ENCODE peak calls at places on chromosomes 3 and 15, in eight cellular contexts. One of them, this sample, is unnamed. For H3K4me1 and H3K27me3, the result is how much of the 10 kb centered on the place peaks cover.

GRCh38 chr3:901953-902778 is 190.7 kb upstream of the CNTN6 start:
- DNase-seq in pancreas: no peak
- DNase-seq in CD8-positive, alpha-beta memory T cell: no peak
- DNase-seq in A673: peak
- DNase-seq in foreskin keratinocyte: no peak
- DNase-seq in lung: no peak
- DNase-seq in fibroblast of lung: no peak
- DNase-seq in hepatocyte: peak
- DNase-seq in this sample: no peak

GRCh38 chr15:99613887-99614642 is 48.3 kb downstream of the MEF2A start:
- DNase-seq in pancreas: no peak
- DNase-seq in CD8-positive, alpha-beta memory T cell: no peak
- DNase-seq in A673: no peak
- DNase-seq in foreskin keratinocyte: no peak
- DNase-seq in lung: peak
- DNase-seq in fibroblast of lung: no peak
- DNase-seq in hepatocyte: no peak
- DNase-seq in this sample: peak

GRCh38 chr15:35481992-35482391 is 64.0 kb downstream of the DPH6 start:
- DNase-seq in pancreas: no peak
- DNase-seq in CD8-positive, alpha-beta memory T cell: no peak
- DNase-seq in A673: peak
- DNase-seq in foreskin keratinocyte: peak
- DNase-seq in lung: no peak
- DNase-seq in fibroblast of lung: peak
- DNase-seq in hepatocyte: peak
- DNase-seq in this sample: peak

GRCh38 chr15:85063522-85063921 is 81.9 kb downstream of the PDE8A start:
- DNase-seq in pancreas: no peak
- DNase-seq in CD8-positive, alpha-beta memory T cell: no peak
- DNase-seq in A673: no peak
- DNase-seq in foreskin keratinocyte: no peak
- DNase-seq in lung: no peak
- DNase-seq in fibroblast of lung: peak
- DNase-seq in hepatocyte: no peak
- DNase-seq in this sample: no peak

GRCh38 chr3:29144807-29145206 is 136.1 kb upstream of the RBMS3 start:
- DNase-seq in pancreas: no peak
- DNase-seq in CD8-positive, alpha-beta memory T cell: no peak
- DNase-seq in A673: peak
- DNase-seq in foreskin keratinocyte: peak
- DNase-seq in lung: no peak
- DNase-seq in fibroblast of lung: peak
- DNase-seq in hepatocyte: peak
- DNase-seq in this sample: no peak

GRCh38 chr15:99925661-99926461 is 192.6 kb upstream of the LYSMD4 start:
- DNase-seq in pancreas: peak
- DNase-seq in CD8-positive, alpha-beta memory T cell: peak
- DNase-seq in A673: peak
- DNase-seq in foreskin keratinocyte: peak
- DNase-seq in lung: peak
- DNase-seq in fibroblast of lung: peak
- DNase-seq in hepatocyte: peak
- DNase-seq in this sample: peak

GRCh38 chr3:9884555-9885165 is 4.6 kb upstream of the CIDEC start:
- DNase-seq in pancreas: no peak
- DNase-seq in CD8-positive, alpha-beta memory T cell: no peak
- DNase-seq in A673: no peak
- DNase-seq in foreskin keratinocyte: peak
- DNase-seq in lung: no peak
- DNase-seq in fibroblast of lung: peak
- DNase-seq in hepatocyte: peak
- DNase-seq in this sample: peak

GRCh38 chr3:172133830-172134229 is 94.5 kb downstream of the FNDC3B start:
- DNase-seq in pancreas: no peak
- DNase-seq in CD8-positive, alpha-beta memory T cell: no peak
- DNase-seq in A673: no peak
- DNase-seq in foreskin keratinocyte: no peak
- DNase-seq in lung: no peak
- DNase-seq in fibroblast of lung: no peak
- DNase-seq in hepatocyte: no peak
- DNase-seq in this sample: no peak

GRCh38 chr15:41940441-41940857 is 31.9 kb downstream of the EHD4 start:
- DNase-seq in pancreas: no peak
- DNase-seq in CD8-positive, alpha-beta memory T cell: peak
- DNase-seq in A673: no peak
- DNase-seq in foreskin keratinocyte: peak
- DNase-seq in lung: no peak
- DNase-seq in fibroblast of lung: peak
- DNase-seq in hepatocyte: no peak
- DNase-seq in this sample: no peak

GRCh38 chr15:41203395-41203794 is 27.2 kb downstream of the EXD1 start:
- DNase-seq in pancreas: no peak
- DNase-seq in CD8-positive, alpha-beta memory T cell: no peak
- DNase-seq in A673: no peak
- DNase-seq in foreskin keratinocyte: no peak
- DNase-seq in lung: no peak
- DNase-seq in fibroblast of lung: no peak
- DNase-seq in hepatocyte: no peak
- DNase-seq in this sample: no peak

GRCh38 chr3:32222950-32223349 is 15.5 kb upstream of the CMTM8 start:
- DNase-seq in pancreas: no peak
- DNase-seq in CD8-positive, alpha-beta memory T cell: no peak
- DNase-seq in A673: no peak
- DNase-seq in foreskin keratinocyte: no peak
- DNase-seq in lung: no peak
- DNase-seq in fibroblast of lung: no peak
- DNase-seq in hepatocyte: no peak
- DNase-seq in this sample: no peak

DNA sequence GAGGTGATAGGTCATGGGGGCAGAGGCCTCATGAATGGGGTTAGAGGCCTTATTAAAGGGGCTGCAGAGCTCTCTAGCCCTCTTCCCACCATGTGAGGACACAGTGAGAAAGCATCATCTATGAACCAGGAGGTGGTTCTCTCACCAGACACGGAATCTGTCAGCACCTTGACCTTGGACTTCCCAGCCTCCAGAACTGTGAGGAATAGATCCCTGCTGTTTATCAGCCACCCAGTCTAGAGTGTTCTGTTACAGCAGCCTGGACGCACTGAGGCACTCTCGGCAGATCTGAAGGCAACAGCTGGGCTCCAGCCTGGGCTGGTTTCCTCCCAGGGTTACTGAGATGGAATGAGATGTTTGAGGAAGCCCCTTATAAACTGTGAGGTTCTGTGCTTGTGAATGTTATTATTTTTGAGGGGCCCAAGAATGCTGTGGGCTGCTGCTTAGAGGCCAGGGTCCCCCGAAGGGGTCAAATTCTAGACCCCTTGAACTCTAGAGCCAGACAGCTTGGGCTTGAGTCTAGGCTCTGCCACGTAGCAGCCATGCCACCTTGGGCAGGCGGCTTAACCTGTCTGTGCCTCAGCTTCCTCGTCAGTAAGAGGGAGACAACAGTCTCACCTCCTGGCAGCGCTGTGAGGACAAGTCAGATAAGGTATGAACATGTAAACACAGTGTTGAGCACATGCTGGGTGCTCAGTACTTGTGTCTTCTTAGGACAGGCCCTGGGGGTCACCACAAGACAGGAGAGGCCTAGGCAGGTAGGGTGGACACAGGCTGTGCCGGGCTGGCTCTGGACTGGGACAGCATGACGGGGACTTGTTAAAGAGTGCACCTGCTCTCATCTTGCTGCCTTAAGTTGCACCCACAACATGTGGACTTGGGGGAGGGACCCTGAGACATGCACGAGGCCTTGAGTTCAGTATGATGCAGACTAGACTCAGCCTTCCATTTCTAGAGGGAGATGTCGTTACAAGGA is 49.3 kb downstream of the MGLL start:
- DNase-seq in pancreas: no peak
- DNase-seq in CD8-positive, alpha-beta memory T cell: no peak
- DNase-seq in A673: no peak
- DNase-seq in foreskin keratinocyte: no peak
- DNase-seq in lung: no peak
- DNase-seq in fibroblast of lung: no peak
- DNase-seq in hepatocyte: no peak
- DNase-seq in this sample: no peak
- H3K4me1 ChIP-seq in pancreas: under half
- H3K4me1 ChIP-seq in CD8-positive, alpha-beta memory T cell: under half
- H3K4me1 ChIP-seq in A673: under half
- H3K4me1 ChIP-seq in foreskin keratinocyte: under half
- H3K4me1 ChIP-seq in lung: under half
- H3K4me1 ChIP-seq in fibroblast of lung: under half
- H3K4me1 ChIP-seq in hepatocyte: under half
- H3K4me1 ChIP-seq in this sample: under half

GRCh38 chr3:141530133-141530768 is 43.4 kb downstream of the RASA2 start:
- DNase-seq in pancreas: no peak
- DNase-seq in CD8-positive, alpha-beta memory T cell: no peak
- DNase-seq in A673: peak
- DNase-seq in foreskin keratinocyte: peak
- DNase-seq in lung: no peak
- DNase-seq in fibroblast of lung: peak
- DNase-seq in hepatocyte: no peak
- DNase-seq in this sample: no peak

GRCh38 chr3:141528837-141529236 is 42.0 kb downstream of the RASA2 start:
- DNase-seq in pancreas: no peak
- DNase-seq in CD8-positive, alpha-beta memory T cell: no peak
- DNase-seq in A673: no peak
- DNase-seq in foreskin keratinocyte: no peak
- DNase-seq in lung: no peak
- DNase-seq in fibroblast of lung: no peak
- DNase-seq in hepatocyte: no peak
- DNase-seq in this sample: no peak

GRCh38 chr3:141526709-141527108 is 39.9 kb downstream of the RASA2 start:
- DNase-seq in pancreas: no peak
- DNase-seq in CD8-positive, alpha-beta memory T cell: no peak
- DNase-seq in A673: no peak
- DNase-seq in foreskin keratinocyte: no peak
- DNase-seq in lung: no peak
- DNase-seq in fibroblast of lung: no peak
- DNase-seq in hepatocyte: no peak
- DNase-seq in this sample: no peak

GRCh38 chr3:141532609-141533008 is 45.8 kb downstream of the RASA2 start:
- DNase-seq in pancreas: no peak
- DNase-seq in CD8-positive, alpha-beta memory T cell: no peak
- DNase-seq in A673: no peak
- DNase-seq in foreskin keratinocyte: no peak
- DNase-seq in lung: no peak
- DNase-seq in fibroblast of lung: no peak
- DNase-seq in hepatocyte: no peak
- DNase-seq in this sample: no peak

GRCh38 chr3:141529256-141530132 is 42.7 kb downstream of the RASA2 start:
- DNase-seq in pancreas: no peak
- DNase-seq in CD8-positive, alpha-beta memory T cell: no peak
- DNase-seq in A673: peak
- DNase-seq in foreskin keratinocyte: no peak
- DNase-seq in lung: no peak
- DNase-seq in fibroblast of lung: no peak
- DNase-seq in hepatocyte: no peak
- DNase-seq in this sample: no peak
- H3K27ac ChIP-seq in pancreas: no peak
- H3K27ac ChIP-seq in CD8-positive, alpha-beta memory T cell: peak
- H3K27ac ChIP-seq in A673: peak
- H3K27ac ChIP-seq in foreskin keratinocyte: peak
- H3K27ac ChIP-seq in lung: no peak
- H3K27ac ChIP-seq in fibroblast of lung: no peak
- H3K27ac ChIP-seq in hepatocyte: no peak
- H3K27ac ChIP-seq in this sample: no peak

GRCh38 chr15:69088300-69088965 is 72.0 kb upstream of the GLCE start:
- DNase-seq in pancreas: no peak
- DNase-seq in CD8-positive, alpha-beta memory T cell: no peak
- DNase-seq in A673: no peak
- DNase-seq in foreskin keratinocyte: no peak
- DNase-seq in lung: no peak
- DNase-seq in fibroblast of lung: no peak
- DNase-seq in hepatocyte: no peak
- DNase-seq in this sample: no peak
- H3K27me3 ChIP-seq in pancreas: under half
- H3K27me3 ChIP-seq in CD8-positive, alpha-beta memory T cell: under half
- H3K27me3 ChIP-seq in A673: under half
- H3K27me3 ChIP-seq in foreskin keratinocyte: under half
- H3K27me3 ChIP-seq in lung: under half
- H3K27me3 ChIP-seq in fibroblast of lung: under half
- H3K27me3 ChIP-seq in hepatocyte: under half
- H3K27me3 ChIP-seq in this sample: under half

GRCh38 chr15:75704263-75704615 is 8.4 kb downstream of the CSPG4 start:
- DNase-seq in pancreas: no peak
- DNase-seq in CD8-positive, alpha-beta memory T cell: no peak
- DNase-seq in A673: no peak
- DNase-seq in foreskin keratinocyte: no peak
- DNase-seq in lung: no peak
- DNase-seq in fibroblast of lung: no peak
- DNase-seq in hepatocyte: no peak
- DNase-seq in this sample: no peak
- H3K4me1 ChIP-seq in pancreas: under half
- H3K4me1 ChIP-seq in CD8-positive, alpha-beta memory T cell: under half
- H3K4me1 ChIP-seq in A673: under half
- H3K4me1 ChIP-seq in foreskin keratinocyte: under half
- H3K4me1 ChIP-seq in lung: under half
- H3K4me1 ChIP-seq in fibroblast of lung: under half
- H3K4me1 ChIP-seq in hepatocyte: under half
- H3K4me1 ChIP-seq in this sample: under half

DNA sequence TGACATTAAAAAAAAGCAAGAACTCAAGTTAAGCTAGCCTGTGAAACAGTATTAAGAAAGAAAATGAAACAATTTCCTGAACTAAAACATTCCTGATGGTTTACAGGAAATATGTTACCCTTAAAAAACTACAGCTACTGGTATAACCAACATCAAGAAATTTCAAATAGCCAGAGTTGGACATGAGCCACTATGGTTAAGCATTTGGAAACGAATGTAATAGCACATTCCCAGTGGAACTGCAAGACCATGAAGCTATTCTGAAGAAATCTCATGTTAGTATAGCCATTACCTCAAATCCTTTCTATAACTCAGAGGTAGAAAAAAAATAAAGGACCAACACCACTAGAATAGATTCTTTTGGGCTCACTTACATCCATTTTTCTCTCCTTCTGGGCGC is 30.2 kb downstream of the CPNE4 start:
- DNase-seq in pancreas: no peak
- DNase-seq in CD8-positive, alpha-beta memory T cell: no peak
- DNase-seq in A673: no peak
- DNase-seq in foreskin keratinocyte: no peak
- DNase-seq in lung: no peak
- DNase-seq in fibroblast of lung: peak
- DNase-seq in hepatocyte: no peak
- DNase-seq in this sample: no peak
- H3K27ac ChIP-seq in pancreas: no peak
- H3K27ac ChIP-seq in CD8-positive, alpha-beta memory T cell: no peak
- H3K27ac ChIP-seq in A673: no peak
- H3K27ac ChIP-seq in foreskin keratinocyte: no peak
- H3K27ac ChIP-seq in lung: no peak
- H3K27ac ChIP-seq in fibroblast of lung: no peak
- H3K27ac ChIP-seq in hepatocyte: no peak
- H3K27ac ChIP-seq in this sample: no peak

DNA sequence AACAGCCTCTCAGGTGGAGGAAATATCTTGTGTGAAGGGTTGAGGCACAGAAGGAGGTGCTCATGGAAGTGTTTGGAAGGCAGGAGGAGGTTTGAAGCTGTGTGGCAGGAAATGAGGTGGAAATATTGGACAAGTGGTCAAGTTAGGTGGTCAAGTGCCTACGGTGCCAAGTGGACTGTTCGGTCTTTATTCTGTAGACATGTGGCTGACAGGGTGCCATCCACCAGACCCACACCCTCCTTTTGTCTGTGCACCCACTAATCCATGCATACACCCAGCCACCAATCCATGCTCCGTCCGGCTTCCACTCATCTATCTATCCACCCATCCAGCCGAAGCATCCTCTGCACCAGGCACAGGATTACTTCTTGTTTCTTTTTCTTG is 2.2 kb downstream of the SLC6A20 start:
- DNase-seq in pancreas: no peak
- DNase-seq in CD8-positive, alpha-beta memory T cell: no peak
- DNase-seq in A673: no peak
- DNase-seq in foreskin keratinocyte: no peak
- DNase-seq in lung: no peak
- DNase-seq in fibroblast of lung: no peak
- DNase-seq in hepatocyte: no peak
- DNase-seq in this sample: no peak
- H3K27me3 ChIP-seq in pancreas: under half
- H3K27me3 ChIP-seq in CD8-positive, alpha-beta memory T cell: under half
- H3K27me3 ChIP-seq in A673: under half
- H3K27me3 ChIP-seq in foreskin keratinocyte: under half
- H3K27me3 ChIP-seq in lung: under half
- H3K27me3 ChIP-seq in fibroblast of lung: half or more
- H3K27me3 ChIP-seq in hepatocyte: under half
- H3K27me3 ChIP-seq in this sample: under half